ENCODE peak calls at places on chromosome 7, in ten cellular contexts. One of them, this sample, is unnamed.

GRCh38 chr7:76108540-76109233 is 60.8 kb downstream of the MDH2 start:
- DNase-seq in NCI-H460: peak; percentile 79
- DNase-seq in M059J: peak; percentile 23
- DNase-seq in activated CD4-positive, alpha-beta T cell treated with anti-CD3 and anti-CD28 coated beads for 24 hours: no peak
- DNase-seq in H9: no peak
- DNase-seq in effector CD4-positive, alpha-beta T cell: no peak
- DNase-seq in T-helper 9 cell: no peak
- DNase-seq in HEK293T: no peak
- DNase-seq in heart right ventricle: peak; percentile 13
- DNase-seq in brain microvascular endothelial cell: peak; percentile 53
- DNase-seq in this sample: no peak

GRCh38 chr7:90816511-90817142 is 220.5 kb downstream of the CDK14 start:
- DNase-seq in NCI-H460: peak; percentile 3
- DNase-seq in M059J: peak; percentile 97
- DNase-seq in activated CD4-positive, alpha-beta T cell treated with anti-CD3 and anti-CD28 coated beads for 24 hours: no peak
- DNase-seq in H9: no peak
- DNase-seq in effector CD4-positive, alpha-beta T cell: no peak
- DNase-seq in T-helper 9 cell: no peak
- DNase-seq in HEK293T: peak; percentile 18
- DNase-seq in heart right ventricle: no peak
- DNase-seq in brain microvascular endothelial cell: peak; percentile 97
- DNase-seq in this sample: no peak

GRCh38 chr7:100888988-100889760 is at the start of gene UFSP1:
- DNase-seq in NCI-H460: no peak
- DNase-seq in M059J: no peak
- DNase-seq in activated CD4-positive, alpha-beta T cell treated with anti-CD3 and anti-CD28 coated beads for 24 hours: no peak
- DNase-seq in H9: peak; percentile 43
- DNase-seq in effector CD4-positive, alpha-beta T cell: no peak
- DNase-seq in T-helper 9 cell: no peak
- DNase-seq in HEK293T: peak; percentile 53
- DNase-seq in heart right ventricle: no peak
- DNase-seq in brain microvascular endothelial cell: no peak
- DNase-seq in this sample: no peak

GRCh38 chr7:69800495-69800894 is 202.2 kb downstream of the AUTS2 start:
- DNase-seq in NCI-H460: peak; percentile 24
- DNase-seq in M059J: peak; percentile 81
- DNase-seq in activated CD4-positive, alpha-beta T cell treated with anti-CD3 and anti-CD28 coated beads for 24 hours: no peak
- DNase-seq in H9: peak; percentile 43
- DNase-seq in effector CD4-positive, alpha-beta T cell: no peak
- DNase-seq in T-helper 9 cell: no peak
- DNase-seq in HEK293T: peak; percentile 65
- DNase-seq in heart right ventricle: no peak
- DNase-seq in brain microvascular endothelial cell: no peak
- DNase-seq in this sample: no peak

GRCh38 chr7:81846398-81846797 is 76.6 kb upstream of the HGF start:
- DNase-seq in NCI-H460: no peak
- DNase-seq in M059J: peak; percentile 44
- DNase-seq in activated CD4-positive, alpha-beta T cell treated with anti-CD3 and anti-CD28 coated beads for 24 hours: no peak
- DNase-seq in H9: no peak
- DNase-seq in effector CD4-positive, alpha-beta T cell: no peak
- DNase-seq in T-helper 9 cell: no peak
- DNase-seq in HEK293T: no peak
- DNase-seq in heart right ventricle: peak; percentile 17
- DNase-seq in brain microvascular endothelial cell: peak; percentile 41
- DNase-seq in this sample: no peak

GRCh38 chr7:43313628-43314378 is 201.4 kb downstream of the HECW1 start:
- DNase-seq in NCI-H460: no peak
- DNase-seq in M059J: no peak
- DNase-seq in activated CD4-positive, alpha-beta T cell treated with anti-CD3 and anti-CD28 coated beads for 24 hours: no peak
- DNase-seq in H9: no peak
- DNase-seq in effector CD4-positive, alpha-beta T cell: no peak
- DNase-seq in T-helper 9 cell: no peak
- DNase-seq in HEK293T: no peak
- DNase-seq in heart right ventricle: no peak
- DNase-seq in brain microvascular endothelial cell: no peak
- DNase-seq in this sample: no peak

GRCh38 chr7:123230147-123230546 is 30.4 kb upstream of the SLC13A1 start:
- DNase-seq in NCI-H460: no peak
- DNase-seq in M059J: no peak
- DNase-seq in activated CD4-positive, alpha-beta T cell treated with anti-CD3 and anti-CD28 coated beads for 24 hours: no peak
- DNase-seq in H9: no peak
- DNase-seq in effector CD4-positive, alpha-beta T cell: no peak
- DNase-seq in T-helper 9 cell: no peak
- DNase-seq in HEK293T: no peak
- DNase-seq in heart right ventricle: no peak
- DNase-seq in brain microvascular endothelial cell: no peak
- DNase-seq in this sample: no peak

GRCh38 chr7:121343302-121343701 is 14.5 kb downstream of the WNT16 start:
- DNase-seq in NCI-H460: no peak
- DNase-seq in M059J: no peak
- DNase-seq in activated CD4-positive, alpha-beta T cell treated with anti-CD3 and anti-CD28 coated beads for 24 hours: no peak
- DNase-seq in H9: no peak
- DNase-seq in effector CD4-positive, alpha-beta T cell: no peak
- DNase-seq in T-helper 9 cell: no peak
- DNase-seq in HEK293T: no peak
- DNase-seq in heart right ventricle: no peak
- DNase-seq in brain microvascular endothelial cell: no peak
- DNase-seq in this sample: no peak

GRCh38 chr7:157752832-157753291 is 416.1 kb downstream of the DNAJB6 start:
- DNase-seq in NCI-H460: no peak
- DNase-seq in M059J: peak; percentile 9
- DNase-seq in activated CD4-positive, alpha-beta T cell treated with anti-CD3 and anti-CD28 coated beads for 24 hours: no peak
- DNase-seq in H9: no peak
- DNase-seq in effector CD4-positive, alpha-beta T cell: no peak
- DNase-seq in T-helper 9 cell: no peak
- DNase-seq in HEK293T: no peak
- DNase-seq in heart right ventricle: no peak
- DNase-seq in brain microvascular endothelial cell: peak; percentile 8
- DNase-seq in this sample: no peak

GRCh38 chr7:92547579-92547978 is 19.0 kb downstream of the RBM48 start:
- DNase-seq in NCI-H460: no peak
- DNase-seq in M059J: peak; percentile 61
- DNase-seq in activated CD4-positive, alpha-beta T cell treated with anti-CD3 and anti-CD28 coated beads for 24 hours: no peak
- DNase-seq in H9: no peak
- DNase-seq in effector CD4-positive, alpha-beta T cell: no peak
- DNase-seq in T-helper 9 cell: no peak
- DNase-seq in HEK293T: no peak
- DNase-seq in heart right ventricle: peak; percentile 46
- DNase-seq in brain microvascular endothelial cell: no peak
- DNase-seq in this sample: no peak

GRCh38 chr7:104900525-104900924 is 113.5 kb upstream of the KMT2E start:
- DNase-seq in NCI-H460: no peak
- DNase-seq in M059J: no peak
- DNase-seq in activated CD4-positive, alpha-beta T cell treated with anti-CD3 and anti-CD28 coated beads for 24 hours: no peak
- DNase-seq in H9: no peak
- DNase-seq in effector CD4-positive, alpha-beta T cell: no peak
- DNase-seq in T-helper 9 cell: no peak
- DNase-seq in HEK293T: no peak
- DNase-seq in heart right ventricle: no peak
- DNase-seq in brain microvascular endothelial cell: no peak
- DNase-seq in this sample: no peak

GRCh38 chr7:155696747-155697146 is 52.3 kb downstream of the RBM33 start:
- DNase-seq in NCI-H460: no peak
- DNase-seq in M059J: no peak
- DNase-seq in activated CD4-positive, alpha-beta T cell treated with anti-CD3 and anti-CD28 coated beads for 24 hours: no peak
- DNase-seq in H9: no peak
- DNase-seq in effector CD4-positive, alpha-beta T cell: no peak
- DNase-seq in T-helper 9 cell: no peak
- DNase-seq in HEK293T: no peak
- DNase-seq in heart right ventricle: no peak
- DNase-seq in brain microvascular endothelial cell: no peak
- DNase-seq in this sample: no peak

GRCh38 chr7:81264116-81264515 is 345.3 kb upstream of the SEMA3C start:
- DNase-seq in NCI-H460: no peak
- DNase-seq in M059J: peak; percentile 35
- DNase-seq in activated CD4-positive, alpha-beta T cell treated with anti-CD3 and anti-CD28 coated beads for 24 hours: no peak
- DNase-seq in H9: no peak
- DNase-seq in effector CD4-positive, alpha-beta T cell: no peak
- DNase-seq in T-helper 9 cell: no peak
- DNase-seq in HEK293T: no peak
- DNase-seq in heart right ventricle: no peak
- DNase-seq in brain microvascular endothelial cell: no peak
- DNase-seq in this sample: no peak

GRCh38 chr7:3463696-3464095 is 162.6 kb downstream of the SDK1 start:
- DNase-seq in NCI-H460: no peak
- DNase-seq in M059J: no peak
- DNase-seq in activated CD4-positive, alpha-beta T cell treated with anti-CD3 and anti-CD28 coated beads for 24 hours: no peak
- DNase-seq in H9: no peak
- DNase-seq in effector CD4-positive, alpha-beta T cell: no peak
- DNase-seq in T-helper 9 cell: no peak
- DNase-seq in HEK293T: no peak
- DNase-seq in heart right ventricle: no peak
- DNase-seq in brain microvascular endothelial cell: no peak
- DNase-seq in this sample: no peak

GRCh38 chr7:131507592-131508331 is 48.7 kb downstream of the PODXL start:
- DNase-seq in NCI-H460: peak; percentile 73
- DNase-seq in M059J: peak; percentile 71
- DNase-seq in activated CD4-positive, alpha-beta T cell treated with anti-CD3 and anti-CD28 coated beads for 24 hours: peak; percentile 73
- DNase-seq in H9: no peak
- DNase-seq in effector CD4-positive, alpha-beta T cell: peak; percentile 73
- DNase-seq in T-helper 9 cell: peak; percentile 81
- DNase-seq in HEK293T: peak; percentile 77
- DNase-seq in heart right ventricle: peak; percentile 83
- DNase-seq in brain microvascular endothelial cell: peak; percentile 73
- DNase-seq in this sample: peak; percentile 69

GRCh38 chr7:103833401-103833800 is 156.1 kb downstream of the RELN start:
- DNase-seq in NCI-H460: no peak
- DNase-seq in M059J: peak; percentile 17
- DNase-seq in activated CD4-positive, alpha-beta T cell treated with anti-CD3 and anti-CD28 coated beads for 24 hours: no peak
- DNase-seq in H9: no peak
- DNase-seq in effector CD4-positive, alpha-beta T cell: no peak
- DNase-seq in T-helper 9 cell: no peak
- DNase-seq in HEK293T: no peak
- DNase-seq in heart right ventricle: no peak
- DNase-seq in brain microvascular endothelial cell: no peak
- DNase-seq in this sample: no peak

GRCh38 chr7:45653209-45653907 is 79.2 kb downstream of the ADCY1 start:
- DNase-seq in NCI-H460: no peak
- DNase-seq in M059J: no peak
- DNase-seq in activated CD4-positive, alpha-beta T cell treated with anti-CD3 and anti-CD28 coated beads for 24 hours: no peak
- DNase-seq in H9: no peak
- DNase-seq in effector CD4-positive, alpha-beta T cell: no peak
- DNase-seq in T-helper 9 cell: no peak
- DNase-seq in HEK293T: no peak
- DNase-seq in heart right ventricle: no peak
- DNase-seq in brain microvascular endothelial cell: no peak
- DNase-seq in this sample: peak; percentile 13

GRCh38 chr7:34175837-34176236 is 270.5 kb downstream of the BMPER start:
- DNase-seq in NCI-H460: no peak
- DNase-seq in M059J: no peak
- DNase-seq in activated CD4-positive, alpha-beta T cell treated with anti-CD3 and anti-CD28 coated beads for 24 hours: no peak
- DNase-seq in H9: no peak
- DNase-seq in effector CD4-positive, alpha-beta T cell: no peak
- DNase-seq in T-helper 9 cell: no peak
- DNase-seq in HEK293T: no peak
- DNase-seq in heart right ventricle: no peak
- DNase-seq in brain microvascular endothelial cell: no peak
- DNase-seq in this sample: no peak

GRCh38 chr7:131231381-131232220 is 96.1 kb upstream of the MKLN1 start:
- DNase-seq in NCI-H460: peak; percentile 76
- DNase-seq in M059J: no peak
- DNase-seq in activated CD4-positive, alpha-beta T cell treated with anti-CD3 and anti-CD28 coated beads for 24 hours: peak; percentile 36
- DNase-seq in H9: no peak
- DNase-seq in effector CD4-positive, alpha-beta T cell: peak; percentile 57
- DNase-seq in T-helper 9 cell: peak; percentile 42
- DNase-seq in HEK293T: no peak
- DNase-seq in heart right ventricle: peak; percentile 58
- DNase-seq in brain microvascular endothelial cell: peak; percentile 40
- DNase-seq in this sample: no peak

GRCh38 chr7:149823191-149823630 is 15.0 kb upstream of the ZNF862 start:
- DNase-seq in NCI-H460: no peak
- DNase-seq in M059J: no peak
- DNase-seq in activated CD4-positive, alpha-beta T cell treated with anti-CD3 and anti-CD28 coated beads for 24 hours: no peak
- DNase-seq in H9: no peak
- DNase-seq in effector CD4-positive, alpha-beta T cell: no peak
- DNase-seq in T-helper 9 cell: no peak
- DNase-seq in HEK293T: no peak
- DNase-seq in heart right ventricle: no peak
- DNase-seq in brain microvascular endothelial cell: no peak
- DNase-seq in this sample: no peak

GRCh38 chr7:101411477-101411954 is 48.8 kb downstream of the COL26A1 start:
- DNase-seq in NCI-H460: no peak
- DNase-seq in M059J: no peak
- DNase-seq in activated CD4-positive, alpha-beta T cell treated with anti-CD3 and anti-CD28 coated beads for 24 hours: no peak
- DNase-seq in H9: no peak
- DNase-seq in effector CD4-positive, alpha-beta T cell: no peak
- DNase-seq in T-helper 9 cell: no peak
- DNase-seq in HEK293T: no peak
- DNase-seq in heart right ventricle: no peak
- DNase-seq in brain microvascular endothelial cell: no peak
- DNase-seq in this sample: no peak